ENCODE peak calls at places on chromosomes 12 and 14, in nine cellular contexts. F is K562, Y is stomach, M is A549, E is sigmoid colon, I is transverse colon, D is GM12878, S is tibial nerve, B is SK-N-SH. K is an unnamed sample.

GRCh38 chr14:64724578-64724930 is 20.3 kb downstream of the PLEKHG3 start:
- DNase-seq in E (peak), S (no peak), M (no peak), F (no peak), I (no peak), B (no peak), D (no peak), Y (no peak), K (no peak)

GRCh38 chr14:70655110-70655826 is 13.6 kb downstream of the TTC9 start:
- DNase-seq in E (no peak), B (no peak), S (no peak), M (no peak), F (no peak), I (peak), Y (peak), D (peak), K (no peak)

GRCh38 chr12:21751517-21751916 is 23.0 kb downstream of the KCNJ8 start:
- DNase-seq in I (no peak), S (no peak), E (no peak), F (no peak), Y (no peak), D (no peak), M (no peak), B (no peak), K (no peak)

GRCh38 chr12:50517456-50518048 is 12.8 kb downstream of the DIP2B start:
- DNase-seq in B (no peak), M (peak), F (no peak), S (no peak), I (no peak), D (peak), Y (no peak), E (no peak), K (peak)

GRCh38 chr14:92397140-92397815 is 74.3 kb downstream of the SLC24A4 start:
- DNase-seq in Y (no peak), B (no peak), S (no peak), D (no peak), E (no peak), I (no peak), F (no peak), M (peak), K (no peak)

GRCh38 chr12:247271-247670 is 15.4 kb downstream of the SLC6A13 start:
- DNase-seq in Y (no peak), S (no peak), E (no peak), B (no peak), D (no peak), I (no peak), F (no peak), M (no peak), K (no peak)

GRCh38 chr12:56590237-56590830 is 39.8 kb downstream of the BAZ2A start:
- DNase-seq in B (peak), Y (no peak), M (peak), I (no peak), E (no peak), D (no peak), F (peak), S (no peak), K (peak)

GRCh38 chr12:22415342-22416309 is 81.1 kb upstream of the ST8SIA1 start:
- DNase-seq in B (no peak), I (no peak), Y (peak), F (no peak), E (no peak), D (no peak), S (no peak), M (peak), K (no peak)

GRCh38 chr14:60815371-60815770 is 80.8 kb downstream of the MNAT1 start:
- DNase-seq in I (no peak), B (no peak), F (no peak), S (no peak), E (no peak), Y (no peak), M (no peak), D (peak), K (peak)

GRCh38 chr12:76072568-76072967 is 11.9 kb downstream of the NAP1L1 start:
- DNase-seq in E (no peak), B (no peak), F (no peak), I (no peak), S (no peak), M (no peak), D (no peak), Y (no peak), K (no peak)

GRCh38 chr12:49206389-49206788 is 17.5 kb upstream of the TUBA1A start:
- DNase-seq in B (no peak), E (no peak), M (no peak), S (no peak), I (no peak), D (no peak), Y (no peak), F (no peak), K (no peak)

GRCh38 chr14:75295061-75295461 is 16.4 kb downstream of the FOS start:
- DNase-seq in F (peak), I (peak), Y (peak), E (peak), S (peak), M (peak), B (peak), D (no peak), K (no peak)

GRCh38 chr14:92470215-92470614 is 43.4 kb upstream of the RIN3 start:
- DNase-seq in M (peak), B (no peak), D (no peak), I (no peak), S (no peak), F (no peak), Y (no peak), E (no peak), K (no peak)

GRCh38 chr12:47754126-47754525 is 4.6 kb downstream of the RAPGEF3 start:
- DNase-seq in E (no peak), F (no peak), Y (no peak), S (no peak), M (no peak), B (peak), D (no peak), I (no peak), K (no peak)

GRCh38 chr12:69437073-69437472 is 33.1 kb upstream of the FRS2 start:
- DNase-seq in E (no peak), M (no peak), F (no peak), B (no peak), S (no peak), I (no peak), D (no peak), Y (no peak), K (no peak)

GRCh38 chr12:69440886-69441285 is 29.3 kb upstream of the FRS2 start:
- DNase-seq in D (no peak), I (no peak), Y (no peak), M (no peak), E (no peak), F (no peak), S (no peak), B (no peak), K (no peak)

GRCh38 chr12:69438539-69438938 is 31.6 kb upstream of the FRS2 start:
- DNase-seq in S (no peak), D (no peak), Y (no peak), I (no peak), B (no peak), E (no peak), M (no peak), F (no peak), K (no peak)

GRCh38 chr12:69442894-69443293 is 27.3 kb upstream of the FRS2 start:
- DNase-seq in E (no peak), M (no peak), I (no peak), B (no peak), F (no peak), Y (no peak), S (no peak), D (no peak), K (no peak)

DNA sequence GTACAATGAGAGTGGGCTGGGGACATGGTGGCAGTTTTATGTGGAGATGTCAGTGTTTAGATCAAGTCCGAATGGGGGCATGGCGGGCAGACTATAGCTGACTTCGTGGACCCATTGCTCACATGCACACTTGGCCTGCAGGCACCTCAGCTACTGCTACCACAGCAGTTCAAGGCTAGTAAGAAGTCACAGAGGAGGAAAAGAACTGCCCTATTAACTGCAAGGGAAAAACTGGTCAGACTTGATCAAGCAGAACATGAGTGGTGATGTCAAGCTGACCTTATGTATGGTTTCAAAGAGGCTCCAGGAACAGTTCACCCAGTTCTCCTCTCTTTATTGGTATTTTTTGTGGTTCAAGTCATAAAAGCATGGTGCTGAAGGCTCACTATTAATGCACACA is 30.2 kb upstream of the FRS2 start:
- DNase-seq in B (no peak), F (no peak), I (no peak), S (no peak), D (no peak), M (no peak), Y (no peak), E (no peak), K (no peak)
- TF ChIP-seq EP300 in B (no peak), F (no peak), I (no peak), S (no peak), D (no peak), M (no peak), Y (no peak), E (no peak), K (no peak)

DNA sequence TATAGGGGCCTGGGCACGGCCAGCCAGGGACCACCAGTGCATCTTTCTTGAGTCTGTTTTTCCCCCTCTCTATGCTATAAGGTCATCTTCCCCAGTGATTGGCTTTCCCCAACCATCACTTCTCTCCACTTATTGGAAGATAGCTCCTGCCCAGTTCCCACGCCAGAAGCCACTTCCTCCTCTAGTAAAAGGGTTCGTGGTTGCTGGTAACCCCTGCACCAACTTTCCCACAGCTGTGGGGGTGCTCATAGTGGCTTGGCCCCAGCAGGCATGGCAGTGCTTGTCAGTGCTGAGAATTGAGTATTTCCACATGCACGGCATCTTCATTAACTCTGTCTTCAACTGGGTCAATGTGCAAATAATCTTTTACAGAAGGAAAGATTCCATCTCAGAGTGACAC is 215.4 kb downstream of the FOXN3 start:
- DNase-seq in I (no peak), B (no peak), F (no peak), D (peak), S (no peak), Y (no peak), M (no peak), E (no peak), K (no peak)
- TF ChIP-seq EP300 in I (no peak), B (no peak), F (no peak), D (no peak), S (no peak), Y (no peak), M (no peak), E (no peak), K (no peak)

DNA sequence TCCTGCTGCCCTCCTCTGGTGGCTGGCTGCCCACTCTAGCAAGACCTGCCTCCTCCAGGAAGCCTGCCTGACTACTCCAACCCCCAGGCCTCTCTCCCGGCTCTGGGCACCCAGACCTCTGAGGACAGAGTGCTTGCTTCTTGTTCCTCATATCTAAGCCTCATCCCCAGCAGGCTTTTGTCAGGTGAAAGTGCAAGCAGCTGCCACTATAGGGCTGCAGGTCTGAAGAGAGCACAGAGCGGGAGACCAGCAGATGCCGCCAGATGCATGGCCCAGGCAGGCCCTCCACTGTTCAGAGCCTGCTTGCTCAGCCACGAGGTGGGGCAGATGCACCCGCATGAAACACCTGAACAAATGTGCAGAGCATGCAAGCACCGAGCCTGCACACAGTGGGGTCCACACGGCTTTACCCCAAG is 73.0 kb downstream of the SERPINA3 start:
- DNase-seq in Y (no peak), F (no peak), E (peak), B (peak), S (no peak), I (no peak), M (peak), D (no peak), K (peak)
- TF ChIP-seq EP300 in Y (no peak), F (no peak), E (no peak), B (no peak), S (no peak), I (no peak), M (no peak), D (no peak), K (no peak)

DNA sequence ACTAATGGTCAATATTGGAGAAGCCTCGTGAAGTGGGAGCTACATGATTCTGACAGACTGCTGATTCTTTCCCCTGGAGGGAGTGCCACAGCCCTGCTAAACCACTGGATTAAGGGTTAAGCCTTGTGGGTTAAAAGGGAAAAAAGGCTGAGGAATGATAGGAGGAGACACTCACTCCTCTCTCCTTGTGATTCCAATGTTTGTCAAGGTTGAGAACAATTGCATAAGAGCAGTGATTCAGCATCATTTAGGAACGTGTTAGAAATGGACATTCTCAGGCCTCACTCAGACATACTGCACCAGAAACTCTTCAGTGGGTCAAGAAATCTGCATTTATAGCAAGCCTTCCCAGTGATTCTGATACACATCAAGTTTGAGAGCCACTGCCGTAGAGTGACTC is 87.8 kb upstream of the GZMB start:
- DNase-seq in D (no peak), B (no peak), Y (no peak), S (no peak), F (no peak), M (peak), E (no peak), I (no peak), K (no peak)
- TF ChIP-seq EP300 in D (no peak), B (no peak), Y (no peak), S (no peak), F (no peak), M (no peak), E (no peak), I (no peak), K (no peak)